ENCODE peak calls at places on chromosomes 12 and 14, in five cellular contexts. One of them, this sample, is unnamed.

GRCh38 chr12:120529641-120530314 is 820 bp upstream of the COQ5 start:
- DNase-seq in NCI-H345: peak
- DNase-seq in PC-9: peak
- DNase-seq in C1 segment of cervical spinal cord: no peak
- DNase-seq in AG09309: no peak
- DNase-seq in this sample: no peak

GRCh38 chr14:78424311-78424710 is 254.1 kb downstream of the NRXN3 start:
- DNase-seq in NCI-H345: no peak
- DNase-seq in PC-9: no peak
- DNase-seq in AG09309: no peak
- DNase-seq in C1 segment of cervical spinal cord: no peak
- DNase-seq in this sample: no peak

GRCh38 chr12:77571127-77571526 is 259.6 kb upstream of the NAV3 start:
- DNase-seq in AG09309: no peak
- DNase-seq in C1 segment of cervical spinal cord: no peak
- DNase-seq in PC-9: no peak
- DNase-seq in NCI-H345: no peak
- DNase-seq in this sample: no peak

GRCh38 chr14:60166144-60166543 is 946 bp upstream of the DHRS7 start:
- DNase-seq in PC-9: no peak
- DNase-seq in C1 segment of cervical spinal cord: no peak
- DNase-seq in NCI-H345: no peak
- DNase-seq in AG09309: no peak
- DNase-seq in this sample: no peak

GRCh38 chr12:28108599-28108998 is 81.7 kb upstream of the CCDC91 start:
- DNase-seq in PC-9: no peak
- DNase-seq in AG09309: no peak
- DNase-seq in C1 segment of cervical spinal cord: no peak
- DNase-seq in NCI-H345: no peak
- DNase-seq in this sample: no peak

GRCh38 chr12:87813476-87814234 is 215.5 kb downstream of the C12orf50 start:
- DNase-seq in AG09309: no peak
- DNase-seq in C1 segment of cervical spinal cord: no peak
- DNase-seq in NCI-H345: no peak
- DNase-seq in PC-9: no peak
- DNase-seq in this sample: no peak

GRCh38 chr14:48275301-48275700 is 599.9 kb upstream of the MDGA2 start:
- DNase-seq in PC-9: no peak
- DNase-seq in NCI-H345: no peak
- DNase-seq in AG09309: no peak
- DNase-seq in C1 segment of cervical spinal cord: peak
- DNase-seq in this sample: no peak

GRCh38 chr12:89770391-89770790 is 61.8 kb upstream of the ATP2B1 start:
- DNase-seq in PC-9: peak
- DNase-seq in NCI-H345: no peak
- DNase-seq in AG09309: no peak
- DNase-seq in C1 segment of cervical spinal cord: no peak
- DNase-seq in this sample: no peak

GRCh38 chr14:67583711-67584644 is 16.1 kb downstream of the PIGH start:
- DNase-seq in AG09309: no peak
- DNase-seq in NCI-H345: peak
- DNase-seq in C1 segment of cervical spinal cord: no peak
- DNase-seq in PC-9: peak
- DNase-seq in this sample: peak

GRCh38 chr12:126798449-126798848 is 1468.5 kb upstream of the TMEM132C start:
- DNase-seq in NCI-H345: no peak
- DNase-seq in PC-9: no peak
- DNase-seq in C1 segment of cervical spinal cord: no peak
- DNase-seq in AG09309: no peak
- DNase-seq in this sample: no peak

GRCh38 chr12:115354476-115354890 is 670.5 kb upstream of the TBX3 start:
- DNase-seq in NCI-H345: no peak
- DNase-seq in C1 segment of cervical spinal cord: no peak
- DNase-seq in PC-9: no peak
- DNase-seq in AG09309: no peak
- DNase-seq in this sample: no peak

GRCh38 chr12:58529897-58530296 is 390.4 kb downstream of the LRIG3 start:
- DNase-seq in PC-9: no peak
- DNase-seq in C1 segment of cervical spinal cord: no peak
- DNase-seq in NCI-H345: no peak
- DNase-seq in AG09309: peak
- DNase-seq in this sample: no peak

GRCh38 chr12:98698603-98699463 is 53.7 kb downstream of the APAF1 start:
- DNase-seq in AG09309: peak
- DNase-seq in C1 segment of cervical spinal cord: peak
- DNase-seq in PC-9: peak
- DNase-seq in NCI-H345: peak
- DNase-seq in this sample: peak

GRCh38 chr12:53985358-53985899 is 483 bp downstream of the HOXC10 start:
- DNase-seq in AG09309: no peak
- DNase-seq in PC-9: no peak
- DNase-seq in C1 segment of cervical spinal cord: no peak
- DNase-seq in NCI-H345: no peak
- DNase-seq in this sample: no peak

GRCh38 chr14:37712976-37713431 is 117.6 kb downstream of the TTC6 start:
- DNase-seq in PC-9: no peak
- DNase-seq in NCI-H345: no peak
- DNase-seq in C1 segment of cervical spinal cord: no peak
- DNase-seq in AG09309: no peak
- DNase-seq in this sample: no peak

GRCh38 chr14:36519431-36520321 is at the start of gene NKX2-1:
- DNase-seq in PC-9: no peak
- DNase-seq in C1 segment of cervical spinal cord: no peak
- DNase-seq in NCI-H345: peak
- DNase-seq in AG09309: no peak
- DNase-seq in this sample: no peak

GRCh38 chr14:105136401-105137322 is 31.9 kb downstream of the JAG2 start:
- DNase-seq in NCI-H345: no peak
- DNase-seq in PC-9: no peak
- DNase-seq in C1 segment of cervical spinal cord: no peak
- DNase-seq in AG09309: no peak
- DNase-seq in this sample: no peak

GRCh38 chr14:60684203-60684602 is 34.9 kb upstream of the SIX1 start:
- DNase-seq in C1 segment of cervical spinal cord: no peak
- DNase-seq in AG09309: no peak
- DNase-seq in PC-9: no peak
- DNase-seq in NCI-H345: no peak
- DNase-seq in this sample: no peak

GRCh38 chr12:55142896-55143870 is 17.0 kb downstream of the OR9K2 start:
- DNase-seq in C1 segment of cervical spinal cord: peak
- DNase-seq in PC-9: no peak
- DNase-seq in NCI-H345: peak
- DNase-seq in AG09309: peak
- DNase-seq in this sample: peak

GRCh38 chr14:22428681-22429315 is 160.2 kb downstream of the DAD1 start:
- DNase-seq in PC-9: no peak
- DNase-seq in C1 segment of cervical spinal cord: no peak
- DNase-seq in AG09309: no peak
- DNase-seq in NCI-H345: no peak
- DNase-seq in this sample: no peak

GRCh38 chr14:55864890-55865655 is 253.1 kb upstream of the PELI2 start:
- DNase-seq in NCI-H345: no peak
- DNase-seq in PC-9: no peak
- DNase-seq in AG09309: no peak
- DNase-seq in C1 segment of cervical spinal cord: no peak
- DNase-seq in this sample: no peak

GRCh38 chr12:88952543-88952942 is 372.3 kb upstream of the KITLG start:
- DNase-seq in PC-9: no peak
- DNase-seq in C1 segment of cervical spinal cord: no peak
- DNase-seq in AG09309: no peak
- DNase-seq in NCI-H345: peak
- DNase-seq in this sample: no peak

GRCh38 chr14:88300817-88301216 is 22.3 kb downstream of the KCNK10 start:
- DNase-seq in AG09309: no peak
- DNase-seq in C1 segment of cervical spinal cord: no peak
- DNase-seq in PC-9: no peak
- DNase-seq in NCI-H345: no peak
- DNase-seq in this sample: no peak

GRCh38 chr12:120106151-120106550 is 10.4 kb downstream of the RAB35 start:
- DNase-seq in NCI-H345: no peak
- DNase-seq in PC-9: no peak
- DNase-seq in C1 segment of cervical spinal cord: no peak
- DNase-seq in AG09309: no peak
- DNase-seq in this sample: no peak

GRCh38 chr12:131114331-131114730 is 160.6 kb downstream of the ADGRD1 start:
- DNase-seq in NCI-H345: no peak
- DNase-seq in PC-9: no peak
- DNase-seq in AG09309: no peak
- DNase-seq in C1 segment of cervical spinal cord: no peak
- DNase-seq in this sample: no peak

GRCh38 chr12:67669925-67670631 is 21.5 kb downstream of the DYRK2 start:
- DNase-seq in NCI-H345: no peak
- DNase-seq in AG09309: no peak
- DNase-seq in PC-9: no peak
- DNase-seq in C1 segment of cervical spinal cord: no peak
- DNase-seq in this sample: no peak

GRCh38 chr12:118188690-118189371 is 52.9 kb downstream of the PEBP1 start:
- DNase-seq in C1 segment of cervical spinal cord: peak
- DNase-seq in AG09309: no peak
- DNase-seq in PC-9: no peak
- DNase-seq in NCI-H345: no peak
- DNase-seq in this sample: no peak

GRCh38 chr14:102659797-102660196 is 67.3 kb downstream of the RCOR1 start:
- DNase-seq in PC-9: no peak
- DNase-seq in C1 segment of cervical spinal cord: no peak
- DNase-seq in AG09309: no peak
- DNase-seq in NCI-H345: no peak
- DNase-seq in this sample: no peak

GRCh38 chr12:82942963-82943362 is 256.3 kb downstream of the TMTC2 start:
- DNase-seq in AG09309: no peak
- DNase-seq in C1 segment of cervical spinal cord: no peak
- DNase-seq in NCI-H345: no peak
- DNase-seq in PC-9: no peak
- DNase-seq in this sample: no peak

GRCh38 chr14:20468773-20469241 is 399 bp upstream of the PNP start:
- DNase-seq in NCI-H345: peak
- DNase-seq in PC-9: no peak
- DNase-seq in C1 segment of cervical spinal cord: no peak
- DNase-seq in AG09309: no peak
- DNase-seq in this sample: no peak

GRCh38 chr14:90815567-90815816 is 738 bp downstream of the TTC7B start:
- DNase-seq in C1 segment of cervical spinal cord: no peak
- DNase-seq in AG09309: no peak
- DNase-seq in PC-9: no peak
- DNase-seq in NCI-H345: no peak
- DNase-seq in this sample: no peak

GRCh38 chr14:61459229-61459628 is 137.8 kb downstream of the PRKCH start:
- DNase-seq in PC-9: no peak
- DNase-seq in AG09309: no peak
- DNase-seq in NCI-H345: no peak
- DNase-seq in C1 segment of cervical spinal cord: no peak
- DNase-seq in this sample: no peak

GRCh38 chr14:101350021-101350420 is 211.3 kb upstream of the DIO3 start:
- DNase-seq in PC-9: no peak
- DNase-seq in NCI-H345: no peak
- DNase-seq in AG09309: no peak
- DNase-seq in C1 segment of cervical spinal cord: no peak
- DNase-seq in this sample: no peak

GRCh38 chr12:95820096-95820703 is 29.6 kb upstream of the NTN4 start:
- DNase-seq in AG09309: no peak
- DNase-seq in NCI-H345: peak
- DNase-seq in C1 segment of cervical spinal cord: no peak
- DNase-seq in PC-9: peak
- DNase-seq in this sample: no peak

GRCh38 chr12:66405395-66405794 is 103.1 kb downstream of the HELB start:
- DNase-seq in NCI-H345: no peak
- DNase-seq in AG09309: no peak
- DNase-seq in PC-9: no peak
- DNase-seq in C1 segment of cervical spinal cord: no peak
- DNase-seq in this sample: no peak

This sample was measured in naive thymus-derived CD4-positive, alpha-beta T cell.